ENCODE peak calls at places on chromosomes 12 and 14, in eight cellular contexts. Q is myocyte, H is WTC11, T is gastrocnemius medialis, Y is pancreas, L is fibroblast of pulmonary artery, C is Caki2, Z is NCI-H2029. F is an unnamed sample.

GRCh38 chr12:128612150-128612850 is 211.5 kb downstream of the SLC15A4 start:
- DNase-seq in Q (no peak), H (no peak), T (no peak), Y (no peak), L (no peak), C (no peak), Z (no peak), F (no peak)

GRCh38 chr12:126243814-126244213 is 1178.6 kb downstream of the AACS start:
- DNase-seq in Q (no peak), H (no peak), T (no peak), Y (no peak), L (no peak), C (no peak), Z (no peak), F (peak; percentile 41)

GRCh38 chr14:93969082-93969828 is 7.1 kb downstream of the ASB2 start:
- DNase-seq in Q (no peak), H (no peak), T (peak; percentile 70), Y (no peak), L (no peak), C (no peak), Z (no peak), F (no peak)

GRCh38 chr14:88986146-88986841 is 161.8 kb downstream of the TTC8 start:
- DNase-seq in Q (no peak), H (no peak), T (no peak), Y (no peak), L (peak; percentile 78), C (peak; percentile 53), Z (no peak), F (no peak)

GRCh38 chr14:101068293-101068957 is 164.9 kb upstream of the RTL1 start:
- DNase-seq in Q (no peak), H (peak; percentile 8), T (no peak), Y (peak; percentile 5), L (no peak), C (no peak), Z (no peak), F (no peak)

GRCh38 chr14:39682000-39682399 is 249.8 kb upstream of the FBXO33 start:
- DNase-seq in Q (no peak), H (no peak), T (no peak), Y (no peak), L (no peak), C (no peak), Z (no peak), F (no peak)

GRCh38 chr12:104823985-104824441 is 134.1 kb downstream of the SLC41A2 start:
- DNase-seq in Q (no peak), H (no peak), T (no peak), Y (no peak), L (no peak), C (no peak), Z (no peak), F (no peak)

GRCh38 chr12:12926571-12927071 is 25.3 kb downstream of the GPRC5D start:
- DNase-seq in Q (no peak), H (no peak), T (no peak), Y (no peak), L (no peak), C (no peak), Z (no peak), F (no peak)

GRCh38 chr12:59023861-59024424 is 103.6 kb upstream of the LRIG3 start:
- DNase-seq in Q (peak; percentile 28), H (no peak), T (no peak), Y (no peak), L (no peak), C (no peak), Z (no peak), F (no peak)